ENCODE peak calls at places on chromosome 4, in four cellular contexts. M, B, R and U are unnamed samples.

GRCh38 chr4:123896446-123897071 is 500.0 kb downstream of the SPRY1 start:
- DNase-seq in M (no peak), B (no peak), R (no peak), U (no peak)

GRCh38 chr4:24137963-24138601 is 248.2 kb upstream of the PPARGC1A start:
- DNase-seq in M (no peak), B (no peak), R (peak), U (no peak)

GRCh38 chr4:24794111-24794860 is 1.1 kb upstream of the SOD3 start:
- DNase-seq in M (no peak), B (no peak), R (no peak), U (no peak)

GRCh38 chr4:150593996-150594395 is 12.0 kb downstream of the MAB21L2 start:
- DNase-seq in M (no peak), B (no peak), R (no peak), U (no peak)

GRCh38 chr4:53616219-53616618 is 24.9 kb upstream of the LNX1 start:
- DNase-seq in M (no peak), B (no peak), R (no peak), U (no peak)

GRCh38 chr4:40865696-40866095 is 115.9 kb downstream of the NSUN7 start:
- DNase-seq in M (no peak), B (no peak), R (no peak), U (no peak)

GRCh38 chr4:73911746-73912145 is 42.6 kb downstream of the CXCL1 start:
- DNase-seq in M (no peak), B (no peak), R (no peak), U (no peak)

GRCh38 chr4:1531683-1532548 is 125.7 kb upstream of the NKX1-1 start:
- DNase-seq in M (peak), B (peak), R (no peak), U (no peak)

GRCh38 chr4:1613099-1613495 is 71.0 kb downstream of the FAM53A start:
- DNase-seq in M (peak), B (no peak), R (no peak), U (no peak)

GRCh38 chr4:170051402-170051801 is 25.2 kb upstream of the MFAP3L start:
- DNase-seq in M (no peak), B (no peak), R (no peak), U (no peak)

GRCh38 chr4:7193040-7193958 is 961 bp downstream of the SORCS2 start:
- DNase-seq in M (peak), B (peak), R (peak), U (no peak)

GRCh38 chr4:128653514-128654420 is 155.7 kb upstream of the JADE1 start:
- DNase-seq in M (no peak), B (peak), R (no peak), U (peak)

GRCh38 chr4:164856396-164856795 is 20.6 kb upstream of the APELA start:
- DNase-seq in M (no peak), B (no peak), R (no peak), U (no peak)

DNA sequence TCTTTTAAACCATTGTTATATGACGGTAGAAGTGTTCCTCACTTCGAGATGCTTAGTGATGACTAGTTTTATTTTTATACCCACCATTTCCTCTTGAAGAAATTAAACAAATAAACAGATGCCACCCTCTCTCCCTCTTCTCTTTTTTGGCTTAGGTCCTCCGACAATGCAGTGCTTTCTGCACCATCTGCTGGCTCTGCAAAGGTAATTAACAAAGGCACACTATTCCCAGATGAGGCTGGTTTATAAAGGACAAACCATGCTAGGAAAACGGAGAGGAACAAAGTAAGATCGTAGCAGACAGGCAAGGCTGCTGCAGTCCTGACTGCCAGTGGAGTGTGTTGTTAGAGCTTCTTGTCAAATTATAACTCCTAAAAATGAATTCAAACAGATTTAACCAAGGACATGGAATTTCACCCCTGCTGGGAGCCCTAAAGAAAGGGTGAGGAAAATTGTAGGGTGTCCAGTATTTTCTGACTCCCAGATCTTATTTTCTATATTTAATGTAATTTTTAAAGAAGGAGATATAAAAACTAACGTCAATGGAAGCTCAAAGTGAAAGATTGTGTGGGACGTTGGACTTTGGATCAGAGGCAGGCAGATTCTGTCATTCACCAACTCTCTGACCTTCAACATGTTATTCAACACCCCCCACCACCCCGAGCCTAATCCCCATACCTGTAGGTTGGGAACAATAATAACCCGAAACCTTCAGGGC is 142.1 kb downstream of the CPEB2 start:
- DNase-seq in M (no peak), B (no peak), R (no peak), U (no peak)
- TF ChIP-seq CTCF in M (no peak), B (no peak), R (no peak), U (no peak)

GRCh38 chr4:143336828-143337599 is at the start of gene GAB1:
- DNase-seq in M (peak), B (peak), R (peak), U (peak)
- TF ChIP-seq CTCF in M (no peak), B (no peak), R (peak), U (no peak)

GRCh38 chr4:168208957-168209614 is 109.5 kb downstream of the DDX60 start:
- DNase-seq in M (no peak), B (no peak), R (no peak), U (no peak)

DNA sequence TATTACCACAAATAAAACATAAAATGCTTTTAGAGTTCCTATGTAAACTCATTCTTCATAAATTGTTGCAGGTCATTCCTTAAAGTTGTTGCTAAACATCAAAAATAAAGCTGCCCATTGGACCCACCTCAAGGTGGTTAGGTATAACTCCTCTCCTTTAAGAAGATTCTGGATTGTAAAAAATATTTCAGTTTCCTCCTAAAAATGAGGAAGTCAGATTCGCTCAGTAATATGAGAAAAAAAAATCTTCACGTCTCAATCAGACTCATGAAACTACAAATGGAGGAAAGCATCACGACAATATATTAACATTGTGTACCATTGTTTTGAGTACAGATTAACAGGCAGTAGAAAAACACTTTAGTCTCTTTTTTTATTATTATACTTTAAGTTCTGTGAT is 105.9 kb downstream of the DDX60 start:
- DNase-seq in M (no peak), B (no peak), R (no peak), U (no peak)
- TF ChIP-seq CTCF in M (no peak), B (no peak), R (no peak), U (no peak)

GRCh38 chr4:39668835-39669234 is 29.1 kb upstream of the UBE2K start:
- DNase-seq in M (no peak), B (no peak), R (no peak), U (no peak)
- TF ChIP-seq CTCF in M (no peak), B (no peak), R (no peak), U (no peak)

GRCh38 chr4:8228319-8229250 is 29.5 kb downstream of the SH3TC1 start:
- DNase-seq in M (peak), B (no peak), R (peak), U (no peak)
- TF ChIP-seq CTCF in M (no peak), B (no peak), R (no peak), U (no peak)

DNA sequence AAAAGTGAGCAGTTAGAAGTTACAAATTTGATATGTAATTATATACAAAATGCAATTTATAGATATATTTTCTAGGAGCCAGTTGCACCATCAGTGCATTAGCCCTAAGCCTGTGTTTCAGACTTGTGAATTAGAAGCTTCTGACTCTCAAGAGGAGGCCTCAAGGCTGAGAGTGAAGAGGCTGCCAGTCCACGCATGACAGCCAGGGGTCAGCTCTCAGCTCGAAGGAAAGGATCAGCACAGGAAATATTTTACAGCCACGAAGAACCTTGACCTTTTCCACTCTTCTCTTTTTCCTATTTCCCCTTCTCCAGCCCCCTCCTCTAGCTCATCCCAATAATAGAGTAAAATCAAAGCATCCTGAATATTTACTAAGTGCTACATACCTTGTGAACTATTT is 642.4 kb downstream of the TRIML1 start:
- DNase-seq in M (no peak), B (peak), R (no peak), U (no peak)
- TF ChIP-seq CTCF in M (no peak), B (peak), R (no peak), U (no peak)

GRCh38 chr4:76420901-76421581 is at the start of gene CCDC158:
- DNase-seq in M (peak), B (no peak), R (peak), U (no peak)
- TF ChIP-seq CTCF in M (no peak), B (no peak), R (peak), U (no peak)

GRCh38 chr4:138770818-138771217 is 244.8 kb upstream of the NOCT start:
- DNase-seq in M (no peak), B (no peak), R (no peak), U (no peak)

GRCh38 chr4:138775485-138775884 is 240.1 kb upstream of the NOCT start:
- DNase-seq in M (no peak), B (no peak), R (no peak), U (no peak)

GRCh38 chr4:138773321-138773720 is 242.3 kb upstream of the NOCT start:
- DNase-seq in M (no peak), B (no peak), R (no peak), U (no peak)

GRCh38 chr4:138775890-138776289 is 239.7 kb upstream of the NOCT start:
- DNase-seq in M (no peak), B (no peak), R (no peak), U (no peak)

DNA sequence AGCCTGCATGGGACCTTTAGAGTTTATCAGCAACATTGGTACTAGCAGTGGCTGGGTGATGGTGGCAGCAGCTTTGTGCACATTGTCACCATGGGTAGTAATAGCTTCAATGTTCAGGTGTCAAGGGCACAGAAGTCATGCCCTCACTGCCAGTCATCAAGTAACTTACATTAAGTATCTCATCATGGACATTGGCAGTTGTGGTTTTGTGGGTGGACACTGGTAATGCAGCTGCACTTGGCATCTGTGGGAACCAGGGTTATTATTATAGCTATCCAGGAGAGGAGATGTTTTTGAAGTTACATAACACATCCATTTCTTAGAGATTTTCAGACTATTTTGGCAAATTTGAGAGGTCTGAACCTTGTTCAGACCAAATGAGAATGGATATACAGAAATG is 243.2 kb upstream of the NOCT start:
- DNase-seq in M (no peak), B (no peak), R (no peak), U (no peak)
- TF ChIP-seq CTCF in M (no peak), B (no peak), R (no peak), U (no peak)

GRCh38 chr4:16505726-16506125 is 279.5 kb upstream of the TAPT1 start:
- DNase-seq in M (no peak), B (peak), R (no peak), U (no peak)
- TF ChIP-seq CTCF in M (no peak), B (peak), R (no peak), U (no peak)